ENCODE peak calls at places on chromosomes 13 and 19, in eight cellular contexts. F is lower lobe of right lung; X is activated CD4-positive, alpha-beta T cell treated with anti-CD3 and anti-CD28 coated beads for 1 hour; P is skeletal muscle cell; H is foreskin keratinocyte; T is anterior cingulate cortex; E is AG04450; Q is thoracic aorta. L is an unnamed sample.

GRCh38 chr13:110976785-110977184 is 61.9 kb upstream of the ANKRD10 start:
- DNase-seq in F (no peak), X (no peak), P (no peak), H (no peak), T (no peak), E (no peak), Q (no peak), L (no peak)

GRCh38 chr19:863305-863620 is 3.8 kb downstream of the CFD start:
- DNase-seq in F (no peak), X (no peak), P (no peak), H (no peak), T (no peak), E (no peak), Q (no peak), L (no peak)

GRCh38 chr13:42373048-42373812 is 101.3 kb downstream of the AKAP11 start:
- DNase-seq in F (no peak), X (no peak), P (no peak), H (no peak), T (no peak), E (no peak), Q (no peak), L (no peak)

GRCh38 chr13:61453121-61453520 is 37.5 kb upstream of the PCDH20 start:
- DNase-seq in F (no peak), X (no peak), P (no peak), H (no peak), T (no peak), E (no peak), Q (no peak), L (no peak)

GRCh38 chr19:57830071-57830602 is at the start of gene ZNF587B:
- DNase-seq in F (peak), X (no peak), P (no peak), H (peak), T (peak), E (peak), Q (no peak), L (peak)

GRCh38 chr19:17618919-17619318 is 63.5 kb downstream of the COLGALT1 start:
- DNase-seq in F (no peak), X (no peak), P (no peak), H (no peak), T (no peak), E (no peak), Q (no peak), L (no peak)

GRCh38 chr13:110323172-110323851 is 16.2 kb downstream of the COL4A2 start:
- DNase-seq in F (no peak), X (no peak), P (no peak), H (peak), T (no peak), E (peak), Q (no peak), L (peak)

GRCh38 chr19:11197291-11198174 is at the start of gene KANK2:
- DNase-seq in F (peak), X (peak), P (no peak), H (peak), T (peak), E (no peak), Q (no peak), L (peak)

GRCh38 chr13:27450921-27451461 is 627 bp upstream of the MTIF3 start:
- DNase-seq in F (peak), X (peak), P (no peak), H (peak), T (peak), E (no peak), Q (no peak), L (no peak)

GRCh38 chr19:10424011-10424637 is 3.8 kb downstream of the PDE4A start:
- DNase-seq in F (peak), X (peak), P (no peak), H (peak), T (peak), E (no peak), Q (no peak), L (no peak)

GRCh38 chr13:111395511-111396393 is 75.3 kb downstream of the TEX29 start:
- DNase-seq in F (no peak), X (no peak), P (no peak), H (no peak), T (no peak), E (no peak), Q (no peak), L (no peak)

GRCh38 chr13:51913421-51914136 is 51.8 kb downstream of the CCDC70 start:
- DNase-seq in F (no peak), X (no peak), P (no peak), H (no peak), T (no peak), E (no peak), Q (no peak), L (no peak)

GRCh38 chr19:12095111-12095790 is 30.7 kb downstream of the ZNF844 start:
- DNase-seq in F (no peak), X (no peak), P (peak), H (peak), T (no peak), E (peak), Q (no peak), L (no peak)

GRCh38 chr13:29922896-29923295 is 72.5 kb upstream of the UBL3 start:
- DNase-seq in F (no peak), X (no peak), P (peak), H (no peak), T (no peak), E (no peak), Q (no peak), L (no peak)

GRCh38 chr13:24727731-24728601 is 36.0 kb upstream of the RNF17 start:
- DNase-seq in F (peak), X (peak), P (peak), H (peak), T (peak), E (peak), Q (peak), L (peak)

GRCh38 chr19:12913011-12913561 is 6.0 kb downstream of the SYCE2 start:
- DNase-seq in F (peak), X (no peak), P (peak), H (no peak), T (peak), E (peak), Q (no peak), L (no peak)

GRCh38 chr13:43874512-43875092 is 4.9 kb downstream of the CCDC122 start:
- DNase-seq in F (no peak), X (no peak), P (no peak), H (no peak), T (no peak), E (no peak), Q (no peak), L (no peak)

GRCh38 chr13:26596458-26596857 is 39.0 kb downstream of the WASF3 start:
- DNase-seq in F (no peak), X (no peak), P (no peak), H (no peak), T (no peak), E (no peak), Q (no peak), L (no peak)